ENCODE peak calls at places on chromosomes 1 and 21, in six cellular contexts. One of them, this sample, is unnamed.

GRCh38 chr1:118842462-118843201 is 145.5 kb downstream of the TBX15 start:
- DNase-seq in foreskin fibroblast: no peak
- DNase-seq in AG09319: no peak
- DNase-seq in HFF-Myc: no peak
- DNase-seq in uterus: no peak
- DNase-seq in fibroblast of lung: no peak
- DNase-seq in this sample: no peak

GRCh38 chr1:54273092-54273836 is 73.3 kb downstream of the MRPL37 start:
- DNase-seq in foreskin fibroblast: peak
- DNase-seq in AG09319: peak
- DNase-seq in HFF-Myc: peak
- DNase-seq in uterus: peak
- DNase-seq in fibroblast of lung: peak
- DNase-seq in this sample: peak

GRCh38 chr1:56933606-56934005 is 32.2 kb downstream of the C8B start:
- DNase-seq in foreskin fibroblast: no peak
- DNase-seq in AG09319: no peak
- DNase-seq in HFF-Myc: no peak
- DNase-seq in uterus: no peak
- DNase-seq in fibroblast of lung: no peak
- DNase-seq in this sample: no peak

GRCh38 chr1:45983964-45984363 is 148.5 kb downstream of the PIK3R3 start:
- DNase-seq in foreskin fibroblast: no peak
- DNase-seq in AG09319: no peak
- DNase-seq in HFF-Myc: no peak
- DNase-seq in uterus: no peak
- DNase-seq in fibroblast of lung: no peak
- DNase-seq in this sample: no peak

GRCh38 chr1:44855742-44856141 is 12.7 kb upstream of the PTCH2 start:
- DNase-seq in foreskin fibroblast: no peak
- DNase-seq in AG09319: no peak
- DNase-seq in HFF-Myc: no peak
- DNase-seq in uterus: no peak
- DNase-seq in fibroblast of lung: no peak
- DNase-seq in this sample: no peak

GRCh38 chr1:6260433-6260934 is 414 bp downstream of the GPR153 start:
- DNase-seq in foreskin fibroblast: no peak
- DNase-seq in AG09319: no peak
- DNase-seq in HFF-Myc: no peak
- DNase-seq in uterus: no peak
- DNase-seq in fibroblast of lung: no peak
- DNase-seq in this sample: no peak

GRCh38 chr1:165383067-165383466 is 26.6 kb upstream of the LMX1A start:
- DNase-seq in foreskin fibroblast: peak
- DNase-seq in AG09319: peak
- DNase-seq in HFF-Myc: no peak
- DNase-seq in uterus: peak
- DNase-seq in fibroblast of lung: peak
- DNase-seq in this sample: no peak

GRCh38 chr1:178189814-178190213 is 95.9 kb downstream of the RASAL2 start:
- DNase-seq in foreskin fibroblast: no peak
- DNase-seq in AG09319: no peak
- DNase-seq in HFF-Myc: peak
- DNase-seq in uterus: no peak
- DNase-seq in fibroblast of lung: no peak
- DNase-seq in this sample: no peak

GRCh38 chr21:34690041-34690792 is 21.4 kb downstream of the CLIC6 start:
- DNase-seq in foreskin fibroblast: no peak
- DNase-seq in AG09319: no peak
- DNase-seq in HFF-Myc: no peak
- DNase-seq in uterus: no peak
- DNase-seq in fibroblast of lung: no peak
- DNase-seq in this sample: no peak

GRCh38 chr1:96361961-96362360 is 359.6 kb upstream of the PTBP2 start:
- DNase-seq in foreskin fibroblast: no peak
- DNase-seq in AG09319: no peak
- DNase-seq in HFF-Myc: no peak
- DNase-seq in uterus: no peak
- DNase-seq in fibroblast of lung: peak
- DNase-seq in this sample: no peak

GRCh38 chr1:94852758-94853157 is 32.6 kb downstream of the SLC44A3 start:
- DNase-seq in foreskin fibroblast: no peak
- DNase-seq in AG09319: no peak
- DNase-seq in HFF-Myc: no peak
- DNase-seq in uterus: no peak
- DNase-seq in fibroblast of lung: no peak
- DNase-seq in this sample: no peak

GRCh38 chr1:92273039-92273438 is 25.7 kb downstream of the GLMN start:
- DNase-seq in foreskin fibroblast: no peak
- DNase-seq in AG09319: no peak
- DNase-seq in HFF-Myc: no peak
- DNase-seq in uterus: no peak
- DNase-seq in fibroblast of lung: no peak
- DNase-seq in this sample: no peak

GRCh38 chr1:116489231-116489697 is 81.6 kb downstream of the CD58 start:
- DNase-seq in foreskin fibroblast: no peak
- DNase-seq in AG09319: no peak
- DNase-seq in HFF-Myc: no peak
- DNase-seq in uterus: no peak
- DNase-seq in fibroblast of lung: peak
- DNase-seq in this sample: peak

GRCh38 chr21:45975017-45975595 is 6.5 kb upstream of the COL6A1 start:
- DNase-seq in foreskin fibroblast: no peak
- DNase-seq in AG09319: no peak
- DNase-seq in HFF-Myc: no peak
- DNase-seq in uterus: peak
- DNase-seq in fibroblast of lung: peak
- DNase-seq in this sample: peak

GRCh38 chr1:168137515-168137821 is 738 bp upstream of the GPR161 start:
- DNase-seq in foreskin fibroblast: no peak
- DNase-seq in AG09319: no peak
- DNase-seq in HFF-Myc: no peak
- DNase-seq in uterus: no peak
- DNase-seq in fibroblast of lung: no peak
- DNase-seq in this sample: no peak

GRCh38 chr1:53459321-53460175 is at the start of gene DMRTB1:
- DNase-seq in foreskin fibroblast: no peak
- DNase-seq in AG09319: no peak
- DNase-seq in HFF-Myc: no peak
- DNase-seq in uterus: no peak
- DNase-seq in fibroblast of lung: no peak
- DNase-seq in this sample: no peak

GRCh38 chr1:109306832-109307362 is at the start of gene MYBPHL:
- DNase-seq in foreskin fibroblast: no peak
- DNase-seq in AG09319: no peak
- DNase-seq in HFF-Myc: no peak
- DNase-seq in uterus: no peak
- DNase-seq in fibroblast of lung: no peak
- DNase-seq in this sample: no peak

GRCh38 chr1:2174348-2175054 is 20.1 kb downstream of the FAAP20 start:
- DNase-seq in foreskin fibroblast: peak
- DNase-seq in AG09319: no peak
- DNase-seq in HFF-Myc: no peak
- DNase-seq in uterus: peak
- DNase-seq in fibroblast of lung: peak
- DNase-seq in this sample: peak

GRCh38 chr21:33514234-33514633 is 22.7 kb upstream of the DNAJC28 start:
- DNase-seq in foreskin fibroblast: no peak
- DNase-seq in AG09319: peak
- DNase-seq in HFF-Myc: no peak
- DNase-seq in uterus: no peak
- DNase-seq in fibroblast of lung: no peak
- DNase-seq in this sample: no peak

GRCh38 chr1:64251971-64252370 is 48.5 kb downstream of the UBE2U start:
- DNase-seq in foreskin fibroblast: no peak
- DNase-seq in AG09319: no peak
- DNase-seq in HFF-Myc: no peak
- DNase-seq in uterus: no peak
- DNase-seq in fibroblast of lung: no peak
- DNase-seq in this sample: no peak

GRCh38 chr1:87685366-87686136 is 356.9 kb downstream of the LMO4 start:
- DNase-seq in foreskin fibroblast: no peak
- DNase-seq in AG09319: no peak
- DNase-seq in HFF-Myc: no peak
- DNase-seq in uterus: no peak
- DNase-seq in fibroblast of lung: peak
- DNase-seq in this sample: peak

GRCh38 chr1:2072109-2072806 is 22.0 kb downstream of the PRKCZ start:
- DNase-seq in foreskin fibroblast: no peak
- DNase-seq in AG09319: no peak
- DNase-seq in HFF-Myc: no peak
- DNase-seq in uterus: no peak
- DNase-seq in fibroblast of lung: no peak
- DNase-seq in this sample: no peak

GRCh38 chr1:40059292-40059959 is 18.9 kb downstream of the CAP1 start:
- DNase-seq in foreskin fibroblast: peak
- DNase-seq in AG09319: no peak
- DNase-seq in HFF-Myc: no peak
- DNase-seq in uterus: no peak
- DNase-seq in fibroblast of lung: peak
- DNase-seq in this sample: no peak

GRCh38 chr1:202343652-202344349 is 2.1 kb upstream of the UBE2T start:
- DNase-seq in foreskin fibroblast: no peak
- DNase-seq in AG09319: no peak
- DNase-seq in HFF-Myc: no peak
- DNase-seq in uterus: no peak
- DNase-seq in fibroblast of lung: peak
- DNase-seq in this sample: no peak

GRCh38 chr1:59289570-59289969 is 7.3 kb upstream of the FGGY start:
- DNase-seq in foreskin fibroblast: no peak
- DNase-seq in AG09319: no peak
- DNase-seq in HFF-Myc: no peak
- DNase-seq in uterus: no peak
- DNase-seq in fibroblast of lung: no peak
- DNase-seq in this sample: no peak
- TF ChIP-seq CTCF in foreskin fibroblast: no peak
- TF ChIP-seq CTCF in AG09319: no peak
- TF ChIP-seq CTCF in HFF-Myc: no peak
- TF ChIP-seq CTCF in uterus: no peak
- TF ChIP-seq CTCF in fibroblast of lung: no peak
- TF ChIP-seq CTCF in this sample: no peak

GRCh38 chr1:83581747-83582146 is 417.2 kb downstream of the TTLL7 start:
- DNase-seq in foreskin fibroblast: no peak
- DNase-seq in AG09319: no peak
- DNase-seq in HFF-Myc: no peak
- DNase-seq in uterus: no peak
- DNase-seq in fibroblast of lung: no peak
- DNase-seq in this sample: no peak

GRCh38 chr1:83588140-83588539 is 410.8 kb downstream of the TTLL7 start:
- DNase-seq in foreskin fibroblast: no peak
- DNase-seq in AG09319: no peak
- DNase-seq in HFF-Myc: no peak
- DNase-seq in uterus: no peak
- DNase-seq in fibroblast of lung: no peak
- DNase-seq in this sample: no peak

DNA sequence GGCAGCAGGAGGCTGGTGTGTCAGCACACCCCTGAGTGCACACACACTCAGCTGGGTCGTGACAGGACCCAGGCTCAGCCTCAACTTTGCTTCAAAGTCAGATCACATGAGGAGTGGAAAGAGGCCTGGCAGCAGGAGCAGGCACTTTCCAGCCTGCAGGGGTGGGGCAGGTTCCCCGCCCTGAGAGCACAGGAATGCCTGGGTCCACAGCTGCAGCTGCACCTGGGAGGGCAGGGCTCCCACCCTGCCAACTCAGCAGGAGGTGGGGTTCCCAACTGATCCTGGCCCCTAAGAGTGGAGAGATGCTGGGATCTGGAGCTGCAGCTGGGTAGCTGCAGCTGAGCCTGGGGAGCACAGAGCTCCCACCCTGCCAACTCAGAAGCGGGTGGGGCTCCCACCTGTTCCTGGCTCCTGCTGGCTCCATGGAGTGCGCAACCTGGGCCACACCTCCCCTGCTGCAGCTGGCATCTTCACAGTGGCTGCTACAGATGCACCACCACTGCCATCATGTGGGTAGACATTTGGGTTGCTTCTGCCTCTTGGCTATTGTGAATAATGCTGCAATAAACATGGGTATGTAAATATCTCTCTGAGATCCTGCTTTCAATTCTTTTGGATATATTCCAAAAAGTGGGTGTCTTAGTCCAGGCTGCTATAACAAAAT is 415.4 kb downstream of the TTLL7 start:
- DNase-seq in foreskin fibroblast: peak
- DNase-seq in AG09319: peak
- DNase-seq in HFF-Myc: peak
- DNase-seq in uterus: no peak
- DNase-seq in fibroblast of lung: no peak
- DNase-seq in this sample: no peak
- TF ChIP-seq CTCF in foreskin fibroblast: peak
- TF ChIP-seq CTCF in AG09319: peak
- TF ChIP-seq CTCF in HFF-Myc: peak
- TF ChIP-seq CTCF in uterus: no peak
- TF ChIP-seq CTCF in fibroblast of lung: no peak
- TF ChIP-seq CTCF in this sample: peak

DNA sequence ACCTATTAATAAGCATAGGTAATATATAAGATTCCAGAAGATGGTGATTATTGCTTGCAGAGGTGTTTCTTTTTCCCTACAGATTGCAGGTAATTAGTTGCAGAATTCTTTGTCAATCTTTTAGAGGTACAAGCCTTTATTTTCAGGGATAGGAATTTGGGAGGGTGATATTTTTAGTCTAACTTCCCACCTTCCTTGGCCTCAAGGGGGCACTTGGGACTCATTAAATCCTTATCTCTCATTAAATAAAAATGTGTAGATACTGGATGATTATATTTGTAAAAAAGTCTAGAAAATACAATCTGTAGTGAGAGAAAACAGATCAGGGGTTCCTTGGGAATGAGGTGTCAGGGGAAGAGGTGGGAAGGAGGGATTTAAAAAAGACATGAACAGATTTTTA is 179.2 kb downstream of the PATJ start:
- DNase-seq in foreskin fibroblast: no peak
- DNase-seq in AG09319: no peak
- DNase-seq in HFF-Myc: no peak
- DNase-seq in uterus: no peak
- DNase-seq in fibroblast of lung: no peak
- DNase-seq in this sample: no peak
- TF ChIP-seq CTCF in foreskin fibroblast: no peak
- TF ChIP-seq CTCF in AG09319: peak
- TF ChIP-seq CTCF in HFF-Myc: peak
- TF ChIP-seq CTCF in uterus: no peak
- TF ChIP-seq CTCF in fibroblast of lung: peak
- TF ChIP-seq CTCF in this sample: peak

GRCh38 chr1:224253721-224254120 is 70.7 kb downstream of the DEGS1 start:
- DNase-seq in foreskin fibroblast: no peak
- DNase-seq in AG09319: no peak
- DNase-seq in HFF-Myc: no peak
- DNase-seq in uterus: no peak
- DNase-seq in fibroblast of lung: peak
- DNase-seq in this sample: no peak
- TF ChIP-seq CTCF in foreskin fibroblast: no peak
- TF ChIP-seq CTCF in AG09319: no peak
- TF ChIP-seq CTCF in HFF-Myc: no peak
- TF ChIP-seq CTCF in uterus: no peak
- TF ChIP-seq CTCF in fibroblast of lung: no peak
- TF ChIP-seq CTCF in this sample: no peak

GRCh38 chr1:12052997-12053686 is 10.0 kb upstream of the TNFRSF8 start:
- DNase-seq in foreskin fibroblast: no peak
- DNase-seq in AG09319: no peak
- DNase-seq in HFF-Myc: no peak
- DNase-seq in uterus: peak
- DNase-seq in fibroblast of lung: no peak
- DNase-seq in this sample: no peak
- TF ChIP-seq CTCF in foreskin fibroblast: no peak
- TF ChIP-seq CTCF in AG09319: no peak
- TF ChIP-seq CTCF in HFF-Myc: no peak
- TF ChIP-seq CTCF in uterus: no peak
- TF ChIP-seq CTCF in fibroblast of lung: no peak
- TF ChIP-seq CTCF in this sample: no peak